ENCODE peak calls at places on chromosomes 6 and 20, in eight cellular contexts. W, F, Q, X, A, I, D and R are unnamed samples.

GRCh38 chr6:41707565-41708200 is 27.7 kb downstream of the TFEB start:
- DNase-seq in A (no peak), W (no peak), D (no peak), F (no peak), Q (no peak), X (no peak), I (no peak), R (no peak)

GRCh38 chr6:45625191-45625664 is 247.5 kb upstream of the SUPT3H start:
- DNase-seq in Q (no peak), X (peak), I (peak), D (peak), F (no peak), W (no peak), A (no peak), R (no peak)

GRCh38 chr20:33012327-33013189 is 5.1 kb downstream of the BPIFB2 start:
- DNase-seq in W (no peak), I (no peak), X (no peak), D (no peak), Q (no peak), A (no peak), F (no peak), R (no peak)

GRCh38 chr6:47247227-47247797 is 62.4 kb downstream of the TNFRSF21 start:
- DNase-seq in A (peak), Q (peak), I (peak), W (peak), D (no peak), F (no peak), X (peak), R (peak)

GRCh38 chr6:157151989-157152388 is 171.3 kb downstream of the TMEM242 start:
- DNase-seq in D (peak), A (no peak), F (no peak), I (peak), W (no peak), X (peak), Q (no peak), R (no peak)

GRCh38 chr6:38021029-38021428 is 201.5 kb downstream of the ZFAND3 start:
- DNase-seq in X (no peak), I (no peak), W (no peak), Q (no peak), D (no peak), A (peak), F (no peak), R (peak)

GRCh38 chr20:62178316-62179161 is 4.3 kb upstream of the MTG2 start:
- DNase-seq in X (no peak), F (no peak), W (no peak), Q (no peak), D (no peak), I (no peak), A (no peak), R (no peak)

GRCh38 chr6:20664250-20664649 is 130.0 kb downstream of the CDKAL1 start:
- DNase-seq in A (no peak), Q (no peak), I (no peak), W (no peak), F (no peak), D (no peak), X (no peak), R (no peak)

GRCh38 chr6:39488255-39488881 is 165.9 kb upstream of the KCNK16 start:
- DNase-seq in Q (no peak), A (no peak), D (no peak), I (no peak), F (no peak), X (no peak), W (no peak), R (no peak)